ENCODE peak calls at places on chromosomes 1 and 21, in five cellular contexts. H is tibial nerve, Y is uterus, L is RWPE2, S is endodermal cell. G is an unnamed sample.

GRCh38 chr21:42518216-42518615 is 4.6 kb downstream of the SLC37A1 start:
- DNase-seq in Y (no peak), H (no peak), L (no peak), S (peak), G (no peak)

GRCh38 chr1:200206340-200206739 is 178.8 kb downstream of the NR5A2 start:
- DNase-seq in H (no peak), Y (no peak), L (no peak), S (no peak), G (no peak)

GRCh38 chr1:84286071-84286470 is 15.4 kb upstream of the SAMD13 start:
- DNase-seq in S (no peak), L (no peak), Y (no peak), H (no peak), G (no peak)

GRCh38 chr1:241447056-241447649 is 72.4 kb downstream of the FH start:
- DNase-seq in S (no peak), L (no peak), H (no peak), Y (no peak), G (no peak)

GRCh38 chr21:46110499-46111192 is 12.7 kb downstream of the COL6A2 start:
- DNase-seq in H (peak), L (no peak), Y (peak), S (peak), G (peak)

GRCh38 chr1:59107916-59108315 is 189.0 kb upstream of the FGGY start:
- DNase-seq in S (peak), H (no peak), Y (no peak), L (no peak), G (no peak)

GRCh38 chr21:41766883-41767605 is at the start of gene RIPK4:
- DNase-seq in Y (no peak), H (no peak), S (peak), L (peak), G (no peak)

GRCh38 chr1:23276531-23276930 is 59.2 kb upstream of the HTR1D start:
- DNase-seq in Y (no peak), L (no peak), H (no peak), S (no peak), G (no peak)

GRCh38 chr1:182629674-182630073 is 25.5 kb upstream of the RGS16 start:
- DNase-seq in L (no peak), S (no peak), Y (no peak), H (no peak), G (no peak)

GRCh38 chr1:230825061-230825803 is 43.1 kb downstream of the C1orf198 start:
- DNase-seq in L (no peak), H (no peak), Y (no peak), S (peak), G (peak)

GRCh38 chr1:200892958-200893357 is 1.7 kb upstream of the INAVA start:
- DNase-seq in L (no peak), S (no peak), Y (no peak), H (no peak), G (no peak)

GRCh38 chr1:32709075-32709474 is 6.5 kb upstream of the SYNC start:
- DNase-seq in Y (no peak), L (no peak), S (peak), H (no peak), G (no peak)

GRCh38 chr1:171140466-171140865 is 44.6 kb upstream of the FMO2 start:
- DNase-seq in S (no peak), H (peak), L (no peak), Y (peak), G (no peak)
- H3K27ac ChIP-seq in S (no peak), H (peak), L (no peak), Y (peak), G (peak)

GRCh38 chr1:192496369-192497056 is 79.1 kb upstream of the RGS1 start:
- DNase-seq in Y (no peak), S (no peak), L (no peak), H (no peak), G (no peak)
- H3K27ac ChIP-seq in Y (no peak), S (no peak), L (no peak), H (no peak), G (no peak)

GRCh38 chr1:112956503-112957132 is 622 bp upstream of the SLC16A1 start:
- DNase-seq in S (peak), L (no peak), Y (no peak), H (no peak), G (no peak)

GRCh38 chr1:112957133-112957812 is 1.3 kb upstream of the SLC16A1 start:
- DNase-seq in Y (peak), S (peak), L (no peak), H (no peak), G (peak)

GRCh38 chr1:112955678-112956502 is at the start of gene SLC16A1:
- DNase-seq in L (peak), S (peak), Y (peak), H (peak), G (no peak)

GRCh38 chr1:112954945-112955677 is 885 bp downstream of the SLC16A1 start:
- DNase-seq in H (no peak), L (peak), S (peak), Y (peak), G (peak)

DNA sequence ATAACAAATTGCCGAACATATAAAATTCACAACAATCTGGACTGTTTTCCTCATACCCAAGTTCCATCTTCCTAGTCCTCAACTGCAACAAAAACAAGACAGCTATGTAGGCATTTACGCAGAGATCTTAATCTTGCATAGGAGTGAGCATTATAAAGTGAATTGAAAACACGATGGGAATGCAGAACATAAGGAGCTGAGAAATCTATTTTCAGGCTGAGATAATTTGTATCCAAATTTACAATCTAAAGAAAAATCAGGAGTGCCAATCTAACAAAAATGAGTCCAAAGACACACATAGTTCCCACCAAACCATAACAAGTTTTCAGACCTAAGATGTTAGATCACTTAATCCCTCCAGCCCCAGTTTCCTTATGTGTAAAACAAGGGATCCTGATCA is 1.9 kb downstream of the SLC16A1 start:
- DNase-seq in L (no peak), Y (no peak), S (no peak), H (no peak), G (no peak)
- H3K27ac ChIP-seq in L (peak), Y (peak), S (no peak), H (no peak), G (no peak)

GRCh38 chr1:118995312-118996016 is 7.3 kb upstream of the TBX15 start:
- DNase-seq in L (no peak), S (no peak), Y (no peak), H (no peak), G (no peak)

GRCh38 chr1:119001181-119002018 is 13.3 kb upstream of the TBX15 start:
- DNase-seq in H (no peak), S (peak), L (no peak), Y (no peak), G (peak)

GRCh38 chr1:118998171-118998570 is 10.0 kb upstream of the TBX15 start:
- DNase-seq in S (no peak), Y (no peak), L (no peak), H (no peak), G (peak)

GRCh38 chr1:119000371-119001180 is 12.4 kb upstream of the TBX15 start:
- DNase-seq in Y (no peak), L (no peak), H (no peak), S (peak), G (no peak)

GRCh38 chr1:118999348-119000071 is 11.4 kb upstream of the TBX15 start:
- DNase-seq in L (no peak), H (no peak), Y (no peak), S (peak), G (peak)
- H3K27ac ChIP-seq in L (no peak), H (no peak), Y (no peak), S (no peak), G (no peak)

GRCh38 chr1:29380532-29380931 is 144.2 kb downstream of the PTPRU start:
- DNase-seq in H (no peak), L (no peak), S (no peak), Y (no peak), G (no peak)

GRCh38 chr1:29382851-29383588 is 146.7 kb downstream of the PTPRU start:
- DNase-seq in H (no peak), L (no peak), S (peak), Y (no peak), G (no peak)

GRCh38 chr1:29383972-29384371 is 147.7 kb downstream of the PTPRU start:
- DNase-seq in S (peak), L (no peak), Y (no peak), H (no peak), G (no peak)

GRCh38 chr1:29379438-29380073 is 143.2 kb downstream of the PTPRU start:
- DNase-seq in Y (no peak), H (no peak), L (no peak), S (peak), G (peak)

GRCh38 chr1:29381426-29381825 is 145.1 kb downstream of the PTPRU start:
- DNase-seq in S (no peak), H (no peak), L (no peak), Y (no peak), G (peak)
- H3K27ac ChIP-seq in S (no peak), H (no peak), L (no peak), Y (no peak), G (no peak)